ENCODE peak calls at places on chromosomes 5 and 9, in five cellular contexts. A is AG10803, G is cardiac fibroblast, I is AG04450, T is neural progenitor cell. N is an unnamed sample.

GRCh38 chr9:96304230-96304629 is 2.3 kb upstream of the HSD17B3 start:
- DNase-seq in A (no peak), G (no peak), I (no peak), T (no peak), N (no peak)

GRCh38 chr5:7181841-7182240 is 214.1 kb upstream of the ADCY2 start:
- DNase-seq in A (no peak), G (no peak), I (no peak), T (no peak), N (no peak)

GRCh38 chr9:14313378-14313940 is 482 bp downstream of the NFIB start:
- DNase-seq in A (peak), G (peak), I (no peak), T (peak), N (peak)

GRCh38 chr5:98031496-98031895 is 742.0 kb upstream of the RGMB start:
- DNase-seq in A (no peak), G (no peak), I (no peak), T (no peak), N (no peak)

GRCh38 chr5:27830551-27830950 is 792.2 kb upstream of the CDH9 start:
- DNase-seq in A (peak), G (peak), I (no peak), T (no peak), N (peak)

GRCh38 chr5:122291000-122291592 is 20.9 kb upstream of the SNCAIP start:
- DNase-seq in A (no peak), G (no peak), I (no peak), T (no peak), N (no peak)

GRCh38 chr9:115058175-115058574 is 59.8 kb downstream of the TNC start:
- DNase-seq in A (no peak), G (no peak), I (no peak), T (no peak), N (no peak)

GRCh38 chr9:34375901-34376595 is 650 bp downstream of the MYORG start:
- DNase-seq in A (no peak), G (no peak), I (no peak), T (peak), N (peak)

GRCh38 chr5:69450116-69450515 is 35.2 kb downstream of the MARVELD2 start:
- DNase-seq in A (peak), G (peak), I (peak), T (no peak), N (peak)

GRCh38 chr9:107481035-107481434 is 8.5 kb downstream of the KLF4 start:
- DNase-seq in A (no peak), G (peak), I (no peak), T (no peak), N (peak)

GRCh38 chr5:150082364-150082763 is 4.0 kb downstream of the CSF1R start:
- DNase-seq in A (no peak), G (no peak), I (no peak), T (no peak), N (no peak)

GRCh38 chr5:142946547-142947426 is 176.6 kb downstream of the ARHGAP26 start:
- DNase-seq in A (no peak), G (no peak), I (no peak), T (no peak), N (no peak)

GRCh38 chr9:128787583-128788156 is 617 bp downstream of the TBC1D13 start:
- DNase-seq in A (no peak), G (peak), I (no peak), T (no peak), N (peak)

GRCh38 chr9:38073882-38074281 is 4.9 kb upstream of the SHB start:
- DNase-seq in A (no peak), G (no peak), I (no peak), T (no peak), N (no peak)

GRCh38 chr9:371349-371748 is 156.7 kb downstream of the DOCK8 start:
- DNase-seq in A (no peak), G (peak), I (no peak), T (no peak), N (no peak)

GRCh38 chr5:145922059-145922458 is 14.3 kb upstream of the SH3RF2 start:
- DNase-seq in A (no peak), G (no peak), I (no peak), T (no peak), N (no peak)

GRCh38 chr5:111863801-111864200 is 106.8 kb upstream of the NREP start:
- DNase-seq in A (no peak), G (peak), I (no peak), T (no peak), N (no peak)

GRCh38 chr9:16333697-16334096 is 536.8 kb downstream of the BNC2 start:
- DNase-seq in A (peak), G (peak), I (no peak), T (no peak), N (no peak)

GRCh38 chr5:142934335-142934734 is 164.2 kb downstream of the ARHGAP26 start:
- DNase-seq in A (no peak), G (no peak), I (no peak), T (no peak), N (no peak)

DNA sequence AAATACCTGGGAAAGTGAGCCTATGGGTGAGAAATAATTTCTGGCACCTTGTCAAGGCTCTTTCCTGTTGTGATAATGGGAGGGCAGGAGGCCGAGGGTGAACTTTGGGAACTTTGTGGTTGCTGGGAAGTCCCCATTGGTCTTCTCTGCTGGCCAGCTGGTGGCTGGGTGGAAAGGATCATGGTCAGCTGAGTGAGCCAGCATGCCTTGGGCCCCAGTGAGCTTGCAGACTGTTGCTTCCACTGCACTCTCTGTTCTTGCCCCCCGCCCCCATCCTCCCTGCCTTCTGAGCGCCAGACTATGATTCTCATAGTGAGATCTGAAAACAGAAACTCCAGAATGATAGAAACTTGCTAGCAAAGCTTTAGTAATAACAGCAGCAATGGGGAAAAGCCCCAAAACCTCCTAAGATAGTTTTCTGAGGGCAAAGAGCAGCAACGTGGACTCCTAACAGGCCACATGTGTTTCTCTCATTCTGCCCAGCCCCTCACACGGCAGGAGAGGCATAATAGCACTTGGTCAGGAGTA is 139.2 kb upstream of the SMARCA2 start:
- DNase-seq in A (no peak), G (no peak), I (no peak), T (no peak), N (no peak)
- H3K4me3 ChIP-seq in A (no peak), G (no peak), I (no peak), T (no peak), N (no peak)

DNA sequence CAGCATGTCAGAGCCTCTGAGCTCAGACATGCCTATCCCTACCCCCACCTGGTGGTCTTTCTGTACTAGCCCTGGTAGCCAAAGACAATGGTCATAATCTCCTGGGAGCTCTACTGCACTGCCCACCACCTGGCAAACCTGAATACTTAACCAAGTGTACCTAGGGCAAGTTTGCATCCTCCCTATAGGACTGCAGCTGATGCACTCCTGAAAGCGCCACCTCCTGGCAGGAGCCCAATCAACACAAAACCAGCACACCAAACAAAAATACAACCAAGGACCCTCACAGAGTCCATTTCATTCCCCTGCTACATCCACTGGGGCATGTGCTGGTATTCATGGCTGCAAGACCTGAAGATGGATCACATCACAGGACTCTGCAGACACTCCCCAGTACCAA is 14.8 kb upstream of the FAM174A start:
- DNase-seq in A (no peak), G (no peak), I (no peak), T (peak), N (no peak)
- TF ChIP-seq CTCF in A (no peak), G (no peak), I (no peak), T (peak), N (no peak)

GRCh38 chr5:42990892-42991291 is 49.2 kb downstream of the ANXA2R start:
- DNase-seq in A (no peak), G (no peak), I (no peak), T (no peak), N (no peak)
- H3K4me3 ChIP-seq in A (no peak), G (no peak), I (peak), T (peak), N (no peak)

GRCh38 chr9:3329361-3329760 is 196.4 kb downstream of the RFX3 start:
- DNase-seq in A (peak), G (peak), I (no peak), T (no peak), N (peak)

GRCh38 chr9:3330792-3331420 is 194.9 kb downstream of the RFX3 start:
- DNase-seq in A (peak), G (peak), I (no peak), T (no peak), N (peak)

GRCh38 chr9:3336951-3337350 is 188.8 kb downstream of the RFX3 start:
- DNase-seq in A (no peak), G (no peak), I (no peak), T (no peak), N (no peak)

GRCh38 chr9:3332802-3333201 is 193.0 kb downstream of the RFX3 start:
- DNase-seq in A (peak), G (peak), I (no peak), T (peak), N (no peak)

GRCh38 chr9:3331801-3332200 is 194.0 kb downstream of the RFX3 start:
- DNase-seq in A (no peak), G (no peak), I (no peak), T (peak), N (no peak)
- TF ChIP-seq CTCF in A (peak), G (peak), I (no peak), T (peak), N (no peak)

DNA sequence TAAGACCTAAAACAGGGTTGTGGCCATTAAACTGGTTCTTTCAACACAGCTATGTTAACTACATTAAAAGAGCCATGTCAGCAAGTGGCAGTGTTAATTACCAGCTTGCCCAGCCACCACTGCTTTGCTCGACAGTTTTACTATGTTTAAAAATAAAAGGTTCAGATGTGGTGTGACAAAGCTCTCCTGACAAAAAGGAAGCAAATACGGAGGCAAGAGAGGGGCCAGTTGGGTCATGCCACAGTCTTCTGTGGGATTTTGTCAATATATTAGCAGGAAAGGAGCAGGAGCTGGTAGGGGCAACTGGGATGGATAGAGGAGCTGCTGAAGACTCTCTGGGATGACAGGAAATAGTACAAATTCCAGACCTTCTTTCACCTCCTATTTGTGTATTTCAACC is 113.5 kb upstream of the PCA3 start:
- DNase-seq in A (no peak), G (no peak), I (no peak), T (no peak), N (no peak)
- H3K4me3 ChIP-seq in A (no peak), G (no peak), I (no peak), T (no peak), N (no peak)

GRCh38 chr5:153460421-153460820 is 30.0 kb upstream of the GRIA1 start:
- DNase-seq in A (peak), G (no peak), I (no peak), T (no peak), N (no peak)
- TF ChIP-seq CTCF in A (no peak), G (no peak), I (no peak), T (no peak), N (no peak)

DNA sequence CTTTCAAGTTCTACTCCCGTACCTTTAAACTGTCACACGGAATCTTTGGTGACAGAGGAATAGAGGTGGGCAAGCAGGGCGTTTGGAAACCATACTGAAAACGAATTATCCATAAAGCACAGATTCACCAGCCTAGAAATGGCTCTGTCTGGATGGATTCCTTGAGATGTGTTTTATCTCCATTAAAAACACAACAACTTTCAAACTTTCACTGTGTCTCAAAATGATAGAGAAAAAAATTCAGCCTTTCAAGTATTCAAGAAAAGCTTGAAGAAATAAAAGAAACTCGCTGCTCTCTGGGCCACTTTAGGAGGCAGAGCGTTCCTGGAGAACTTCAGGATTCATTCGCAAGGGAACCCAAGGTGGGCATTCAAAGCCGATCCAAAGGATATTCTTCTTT is 589 bp upstream of the THBS4 start:
- DNase-seq in A (no peak), G (no peak), I (no peak), T (peak), N (peak)
- H3K4me3 ChIP-seq in A (no peak), G (no peak), I (no peak), T (peak), N (no peak)

GRCh38 chr5:180284161-180284560 is 7.7 kb downstream of the MAPK9 start:
- DNase-seq in A (no peak), G (no peak), I (no peak), T (peak), N (no peak)
- TF ChIP-seq CTCF in A (no peak), G (no peak), I (no peak), T (no peak), N (no peak)

GRCh38 chr5:131550606-131551005 is 84.4 kb downstream of the RAPGEF6 start:
- DNase-seq in A (no peak), G (no peak), I (no peak), T (no peak), N (no peak)
- H3K4me3 ChIP-seq in A (no peak), G (no peak), I (no peak), T (no peak), N (no peak)

N was measured in fibroblast of the aortic adventitia.